ENCODE peak calls at places on chromosomes 6 and 20, in five cellular contexts. O, D, W, F and Y are unnamed samples.

GRCh38 chr20:38203337-38204003 is 38.4 kb upstream of the TGM2 start:
- DNase-seq in D (no peak), W (no peak), O (no peak), F (no peak), Y (no peak)

GRCh38 chr6:33073431-33073871 is at the start of gene HLA-DPA1:
- DNase-seq in F (peak; percentile 38), D (peak; percentile 8), W (peak; percentile 97), O (peak; percentile 11), Y (peak; percentile 40)

GRCh38 chr6:108123946-108124345 is 41.9 kb upstream of the NR2E1 start:
- DNase-seq in O (no peak), D (no peak), W (no peak), F (peak; percentile 60), Y (no peak)

GRCh38 chr6:75344455-75344854 is 59.9 kb upstream of the TMEM30A start:
- DNase-seq in F (no peak), W (no peak), D (no peak), O (no peak), Y (no peak)

GRCh38 chr6:14380421-14380820 is 262.8 kb downstream of the CD83 start:
- DNase-seq in D (no peak), O (no peak), W (no peak), F (no peak), Y (no peak)

GRCh38 chr6:156589281-156589680 is 187.9 kb upstream of the ARID1B start:
- DNase-seq in D (no peak), F (no peak), O (peak; percentile 67), W (no peak), Y (no peak)

GRCh38 chr6:68189217-68189616 is 445.9 kb upstream of the ADGRB3 start:
- DNase-seq in W (no peak), O (no peak), D (no peak), F (no peak), Y (no peak)

GRCh38 chr6:56875961-56876360 is 78.9 kb upstream of the BEND6 start:
- DNase-seq in W (no peak), O (peak; percentile 26), F (no peak), D (no peak), Y (peak; percentile 61)

GRCh38 chr6:143513410-143513809 is 1.9 kb upstream of the FUCA2 start:
- DNase-seq in W (no peak), D (no peak), O (no peak), F (peak; percentile 23), Y (peak; percentile 30)

GRCh38 chr20:59143326-59143725 is 20.3 kb upstream of the ZNF831 start:
- DNase-seq in F (no peak), W (no peak), O (no peak), D (no peak), Y (no peak)

GRCh38 chr6:19736066-19736465 is 101.1 kb upstream of the ID4 start:
- DNase-seq in O (no peak), D (no peak), F (no peak), W (no peak), Y (no peak)

GRCh38 chr6:42450314-42451145 is 1.2 kb downstream of the TRERF1 start:
- DNase-seq in D (no peak), W (no peak), O (peak; percentile 33), F (no peak), Y (peak; percentile 19)

GRCh38 chr6:11618533-11618932 is 81.0 kb downstream of the TMEM170B start:
- DNase-seq in O (peak; percentile 49), F (no peak), D (peak; percentile 22), W (peak; percentile 13), Y (peak; percentile 56)

GRCh38 chr6:140101367-140101766 is 726.9 kb upstream of the CITED2 start:
- DNase-seq in D (no peak), F (no peak), W (no peak), O (peak; percentile 11), Y (no peak)

GRCh38 chr6:33702345-33702977 is 9.0 kb downstream of the UQCC2 start:
- DNase-seq in D (peak; percentile 37), W (no peak), F (peak; percentile 74), O (peak; percentile 61), Y (peak; percentile 66)

GRCh38 chr6:108872001-108872974 is 24.1 kb downstream of the ARMC2 start:
- DNase-seq in D (no peak), F (no peak), O (no peak), W (no peak), Y (no peak)

GRCh38 chr6:33443619-33444504 is 10.5 kb upstream of the ZBTB9 start:
- DNase-seq in O (no peak), F (peak; percentile 20), D (no peak), W (no peak), Y (no peak)

GRCh38 chr6:147438758-147439528 is 69.5 kb upstream of the SAMD5 start:
- DNase-seq in D (no peak), O (no peak), W (no peak), F (no peak), Y (no peak)

GRCh38 chr20:12847862-12848261 is 160.9 kb upstream of the SPTLC3 start:
- DNase-seq in D (no peak), W (no peak), O (no peak), F (no peak), Y (peak; percentile 44)

GRCh38 chr6:160431231-160431630 is 83.1 kb downstream of the SLC22A3 start:
- DNase-seq in W (no peak), D (no peak), O (peak; percentile 85), F (no peak), Y (no peak)

GRCh38 chr20:21701171-21701876 is 4.1 kb upstream of the PAX1 start:
- DNase-seq in D (no peak), O (no peak), W (no peak), F (no peak), Y (no peak)

GRCh38 chr6:74277749-74278148 is 581.7 kb downstream of the CD109 start:
- DNase-seq in F (peak; percentile 2), D (no peak), O (peak; percentile 17), W (no peak), Y (peak; percentile 29)

GRCh38 chr6:69816569-69816968 is 19.8 kb upstream of the LMBRD1 start:
- DNase-seq in W (no peak), D (no peak), O (no peak), F (no peak), Y (no peak)

GRCh38 chr20:17887331-17888030 is 81.1 kb downstream of the SNX5 start:
- DNase-seq in D (no peak), F (no peak), W (no peak), O (no peak), Y (no peak)

GRCh38 chr20:1505361-1505760 is 14.1 kb upstream of the SIRPB2 start:
- DNase-seq in D (no peak), W (no peak), F (no peak), O (no peak), Y (peak; percentile 98)

GRCh38 chr6:132257561-132257960 is 143.7 kb downstream of the MOXD1 start:
- DNase-seq in D (no peak), O (peak; percentile 47), F (no peak), W (no peak), Y (no peak)

GRCh38 chr20:51928931-51929330 is 126.6 kb upstream of the SALL4 start:
- DNase-seq in W (no peak), D (no peak), O (no peak), F (no peak), Y (no peak)

GRCh38 chr6:55469829-55470438 is 109.1 kb downstream of the HMGCLL1 start:
- DNase-seq in F (peak; percentile 0), O (no peak), W (no peak), D (no peak), Y (no peak)

GRCh38 chr20:38165089-38165965 is at the start of gene TGM2:
- DNase-seq in O (peak; percentile 69), W (peak; percentile 32), F (peak; percentile 92), D (no peak), Y (peak; percentile 91)

GRCh38 chr20:43941476-43942212 is 27.0 kb downstream of the TOX2 start:
- DNase-seq in D (no peak), W (no peak), O (peak; percentile 39), F (no peak), Y (peak; percentile 95)

GRCh38 chr6:105896821-105897095 is 189.4 kb upstream of the PRDM1 start:
- DNase-seq in F (no peak), D (no peak), W (no peak), O (no peak), Y (peak; percentile 50)

GRCh38 chr6:68975064-68975463 is 340.0 kb downstream of the ADGRB3 start:
- DNase-seq in D (no peak), W (no peak), F (peak; percentile 38), O (no peak), Y (no peak)

GRCh38 chr6:6972456-6972855 is 135.3 kb upstream of the RREB1 start:
- DNase-seq in F (no peak), O (peak; percentile 25), W (no peak), D (no peak), Y (peak; percentile 54)

GRCh38 chr6:168131464-168132415 is 52.7 kb upstream of the FRMD1 start:
- DNase-seq in D (no peak), W (no peak), F (no peak), O (no peak), Y (no peak)

GRCh38 chr20:43667341-43668132 is 623 bp downstream of the MYBL2 start:
- DNase-seq in W (no peak), O (no peak), F (peak; percentile 78), D (no peak), Y (peak; percentile 41)

GRCh38 chr6:145705561-145705960 is 29.8 kb downstream of the EPM2A start:
- DNase-seq in O (peak; percentile 78), F (no peak), D (no peak), W (no peak), Y (peak; percentile 40)

GRCh38 chr20:25225642-25226432 is 22.0 kb upstream of the PYGB start:
- DNase-seq in W (no peak), F (peak; percentile 47), D (no peak), O (no peak), Y (no peak)

DNA sequence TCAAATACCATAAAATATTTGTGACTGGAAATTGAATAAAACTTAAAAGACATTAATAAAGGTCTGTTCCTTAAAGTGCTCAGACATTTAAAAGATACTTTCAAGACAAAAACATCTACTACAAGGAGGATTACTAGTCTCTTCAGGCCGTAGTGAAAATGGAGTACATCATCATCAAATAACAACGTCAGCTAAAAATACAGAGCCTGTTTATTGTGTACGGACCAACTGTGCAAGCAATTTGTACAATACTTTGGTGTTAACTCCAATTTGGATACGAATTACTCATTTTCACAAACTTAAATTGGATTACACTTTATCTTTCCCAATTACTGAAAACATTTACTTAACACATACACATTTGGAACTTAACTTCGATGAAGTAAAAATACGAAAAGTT is 852 bp downstream of the CYP39A1 start:
- DNase-seq in F (no peak), D (no peak), W (no peak), O (no peak), Y (peak; percentile 30)
- H3K9ac ChIP-seq in F (no peak overlapping the region), D (peak overlapping the region; percentile 68), W (no peak overlapping the region), O (no peak overlapping the region), Y (peak overlapping the region; percentile 45)

GRCh38 chr6:87968435-87969278 is 79.0 kb upstream of the SPACA1 start:
- DNase-seq in F (peak; percentile 30), W (no peak), O (no peak), D (no peak), Y (peak; percentile 11)
- TF ChIP-seq CTCF in F (no peak), W (peak; percentile 11), O (no peak), D (no peak), Y (no peak)

GRCh38 chr20:57425150-57426013 is 34.2 kb downstream of the RBM38 start:
- DNase-seq in W (no peak), F (no peak), D (no peak), O (peak; percentile 8), Y (no peak)
- H3K9ac ChIP-seq in W (peak overlapping the region; percentile 7), F (no peak overlapping the region), D (no peak overlapping the region), O (no peak overlapping the region), Y (no peak overlapping the region)

GRCh38 chr6:158706369-158706982 is 56.6 kb downstream of the SYTL3 start:
- DNase-seq in F (peak; percentile 75), O (peak; percentile 51), D (peak; percentile 80), W (no peak), Y (peak; percentile 60)
- TF ChIP-seq CTCF in F (peak; percentile 69), O (peak; percentile 55), D (peak; percentile 94), W (no peak), Y (peak; percentile 63)